ENCODE peak calls at places on chromosomes 11 and 22, in four cellular contexts. G is left ventricle myocardium inferior, B is HFF-Myc, F is RWPE2. T is an unnamed sample.

GRCh38 chr11:75246006-75246672 is 5.6 kb downstream of the TPBGL start:
- DNase-seq in B (no peak), G (no peak), F (peak), T (peak)

GRCh38 chr22:37802310-37803194 is 5.2 kb upstream of the GCAT start:
- DNase-seq in F (peak), G (peak), B (no peak), T (no peak)

GRCh38 chr11:123628936-123629683 is 25.3 kb downstream of the SCN3B start:
- DNase-seq in B (no peak), F (no peak), G (peak), T (no peak)

GRCh38 chr11:110833033-110833484 is 120.8 kb upstream of the ARHGAP20 start:
- DNase-seq in G (no peak), B (no peak), F (no peak), T (no peak)

GRCh38 chr11:14642453-14642852 is 1.2 kb upstream of the PDE3B start:
- DNase-seq in F (no peak), G (no peak), B (no peak), T (no peak)

GRCh38 chr22:44143117-44143495 is 37.6 kb upstream of the PARVG start:
- DNase-seq in B (no peak), G (no peak), F (no peak), T (no peak)

GRCh38 chr11:60925685-60926267 is 1.5 kb downstream of the TMEM132A start:
- DNase-seq in B (no peak), F (no peak), G (no peak), T (peak)

GRCh38 chr22:27397948-27398330 is 403.6 kb downstream of the MN1 start:
- DNase-seq in F (no peak), B (no peak), G (peak), T (no peak)

GRCh38 chr11:107576497-107577086 is 11.1 kb upstream of the ALKBH8 start:
- DNase-seq in F (no peak), B (no peak), G (no peak), T (no peak)

GRCh38 chr22:25492950-25493790 is 71.3 kb upstream of the GRK3 start:
- DNase-seq in G (no peak), B (no peak), F (no peak), T (no peak)

GRCh38 chr11:38448284-38448683 is 1850.2 kb upstream of the RAG2 start:
- DNase-seq in F (no peak), G (peak), B (no peak), T (no peak)

GRCh38 chr11:8083871-8084281 is 2.9 kb downstream of the TUB start:
- DNase-seq in F (no peak), G (no peak), B (no peak), T (peak)

GRCh38 chr22:35467788-35468187 is 67.8 kb downstream of the MCM5 start:
- DNase-seq in F (no peak), B (no peak), G (peak), T (no peak)

GRCh38 chr11:17986007-17986710 is 26.7 kb downstream of the SERGEF start:
- DNase-seq in G (peak), B (peak), F (no peak), T (no peak)

GRCh38 chr11:118015385-118015841 is 29.2 kb downstream of the IL10RA start:
- DNase-seq in B (no peak), F (no peak), G (no peak), T (no peak)

GRCh38 chr22:20946080-20946986 is 20.7 kb upstream of the AIFM3 start:
- DNase-seq in B (no peak), G (no peak), F (no peak), T (peak)

GRCh38 chr11:61951484-61952135 is 1.5 kb downstream of the BEST1 start:
- DNase-seq in G (no peak), B (no peak), F (no peak), T (no peak)

GRCh38 chr11:35103366-35104194 is 35.4 kb upstream of the CD44 start:
- DNase-seq in B (no peak), F (no peak), G (no peak), T (no peak)

GRCh38 chr22:27220349-27220748 is 563.0 kb downstream of the MIAT start:
- DNase-seq in G (no peak), B (no peak), F (no peak), T (no peak)

GRCh38 chr11:76315182-76315853 is 65.6 kb downstream of the THAP12 start:
- DNase-seq in G (no peak), B (no peak), F (no peak), T (no peak)

GRCh38 chr22:38153821-38154562 is 27.6 kb downstream of the PLA2G6 start:
- DNase-seq in F (no peak), G (no peak), B (no peak), T (no peak)

GRCh38 chr22:25880524-25880923 is 138.5 kb downstream of the MYO18B start:
- DNase-seq in G (no peak), B (no peak), F (no peak), T (no peak)

GRCh38 chr22:35315855-35316745 is 16.4 kb downstream of the TOM1 start:
- DNase-seq in B (no peak), F (peak), G (peak), T (no peak)

GRCh38 chr11:88384004-88384677 is 46.6 kb upstream of the CTSC start:
- DNase-seq in B (no peak), F (no peak), G (no peak), T (no peak)

GRCh38 chr11:95977534-95978174 is 53.7 kb upstream of the MTMR2 start:
- DNase-seq in F (no peak), G (no peak), B (no peak), T (no peak)

GRCh38 chr11:3044004-3044403 is 13.2 kb downstream of the CARS1 start:
- DNase-seq in F (no peak), G (peak), B (no peak), T (peak)

GRCh38 chr11:12693485-12694181 is 19.4 kb downstream of the TEAD1 start:
- DNase-seq in B (peak), F (peak), G (peak), T (no peak)

GRCh38 chr11:30586251-30587144 is at the start of gene MPPED2:
- DNase-seq in F (no peak), B (no peak), G (peak), T (peak)

GRCh38 chr11:34840736-34841386 is 75.3 kb downstream of the APIP start:
- DNase-seq in B (peak), F (no peak), G (no peak), T (no peak)

GRCh38 chr22:24503137-24503850 is 8.2 kb downstream of the UPB1 start:
- DNase-seq in B (no peak), F (no peak), G (peak), T (peak)

GRCh38 chr11:13378316-13378715 is 84.7 kb downstream of the BTBD10 start:
- DNase-seq in B (no peak), G (no peak), F (no peak), T (no peak)

DNA sequence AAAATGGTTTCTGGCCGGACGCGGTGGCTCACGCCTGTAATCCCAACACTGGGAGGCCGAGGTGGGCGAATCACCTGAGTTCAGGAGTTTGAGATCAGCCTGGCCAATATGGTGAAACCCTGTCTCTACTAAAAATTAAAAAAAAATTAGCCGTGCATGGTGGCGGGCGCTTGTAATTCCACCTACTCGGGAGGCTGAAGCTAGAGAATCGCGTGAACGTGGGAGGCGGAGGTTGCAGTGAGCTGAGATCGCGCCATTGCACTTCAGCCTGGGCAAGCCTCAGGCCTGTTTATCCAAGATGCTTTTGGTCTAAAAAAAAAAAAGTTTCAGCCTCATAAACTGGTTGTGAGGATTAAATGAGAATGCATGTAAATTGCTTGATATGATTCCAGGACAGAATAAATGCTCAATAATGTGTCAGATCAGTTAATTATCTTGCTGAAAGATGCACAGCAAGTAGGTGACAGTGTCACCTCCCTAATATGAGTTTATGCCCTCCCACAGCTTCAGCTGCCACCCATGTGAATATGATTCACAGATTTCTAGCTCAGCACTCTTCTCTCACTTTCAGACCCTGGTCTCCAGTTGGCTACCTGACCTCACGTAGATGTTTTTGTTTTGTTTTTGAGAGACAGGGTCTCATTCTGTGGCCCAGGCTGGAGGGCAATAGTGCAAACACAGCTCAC is 1.1 kb upstream of the ALG8 start:
- DNase-seq in F (no peak), B (no peak), G (no peak), T (no peak)
- TF ChIP-seq CTCF in F (no peak), B (no peak), G (no peak), T (no peak)

DNA sequence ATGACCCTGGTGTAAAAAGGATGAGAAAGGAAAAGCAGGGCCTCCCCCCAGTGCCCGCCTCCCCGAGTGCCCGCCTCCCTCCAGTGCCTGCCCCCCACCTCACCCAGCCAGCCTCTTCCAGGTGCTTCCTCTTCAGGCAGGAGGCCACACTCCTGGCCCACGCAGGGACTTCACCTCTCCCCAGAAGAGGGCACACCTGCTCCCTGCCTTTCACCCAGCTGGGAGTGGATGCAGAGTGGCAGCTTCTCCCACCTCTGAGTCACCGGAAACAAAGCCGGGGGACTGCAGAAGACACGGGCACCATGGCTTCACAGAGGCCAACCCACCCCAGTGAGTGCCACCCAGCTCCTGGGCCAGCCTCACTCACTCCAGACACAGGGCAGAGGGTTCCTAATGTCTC is 16.1 kb downstream of the CPT1A start:
- DNase-seq in B (no peak), F (no peak), G (no peak), T (no peak)
- TF ChIP-seq CTCF in B (no peak), F (peak), G (no peak), T (peak)

DNA sequence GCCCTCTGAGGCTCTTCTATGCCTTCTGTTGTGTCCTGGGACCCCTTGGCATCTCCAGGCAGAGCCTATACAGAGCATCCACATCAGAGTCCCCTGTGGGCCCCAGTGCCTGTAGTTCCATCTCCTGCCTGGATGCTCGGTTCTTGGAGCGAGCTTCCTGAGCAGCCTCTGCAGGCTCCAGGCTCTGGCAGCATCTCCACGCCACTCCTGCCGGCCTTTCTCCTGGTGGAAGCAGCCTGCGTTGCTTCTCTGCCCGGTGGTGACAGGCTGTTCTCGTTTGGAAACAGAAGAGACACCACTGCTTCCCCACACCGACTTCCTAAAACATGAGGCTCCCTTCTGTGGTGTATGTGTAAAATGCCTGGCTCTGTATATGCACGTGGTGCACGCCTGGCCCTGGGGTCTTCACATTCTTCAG is 52.8 kb downstream of the BCR start:
- DNase-seq in F (no peak), B (no peak), G (peak), T (no peak)
- TF ChIP-seq CTCF in F (no peak), B (no peak), G (peak), T (no peak)

GRCh38 chr11:66996609-66997273 is 21.6 kb downstream of the C11orf86 start:
- DNase-seq in G (peak), F (no peak), B (no peak), T (no peak)
- TF ChIP-seq CTCF in G (no peak), F (no peak), B (no peak), T (no peak)

DNA sequence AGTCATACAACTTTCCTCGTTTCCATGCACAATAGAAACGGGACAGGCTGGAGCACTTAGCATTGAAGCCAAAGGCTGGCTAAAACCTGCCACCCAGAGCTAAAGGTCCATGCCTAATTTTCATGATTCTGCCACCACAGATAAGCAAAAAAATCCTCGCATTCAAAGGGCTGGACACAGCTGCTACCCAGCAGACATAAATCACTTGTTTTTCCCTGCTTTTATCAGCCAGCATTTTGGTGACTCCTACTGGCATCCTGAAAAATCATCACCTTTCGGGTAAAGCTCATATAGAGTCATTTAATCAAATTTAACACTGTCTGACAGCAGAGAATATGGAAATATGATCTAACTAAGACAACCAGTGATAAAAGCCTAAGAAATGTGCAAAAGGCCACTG is 37.9 kb downstream of the ALG9 start:
- DNase-seq in B (no peak), F (no peak), G (no peak), T (no peak)
- TF ChIP-seq CTCF in B (peak), F (peak), G (peak), T (peak)

GRCh38 chr22:45208993-45209838 is 31.5 kb downstream of the KIAA0930 start:
- DNase-seq in G (no peak), F (peak), B (peak), T (peak)
- TF ChIP-seq CTCF in G (peak), F (peak), B (peak), T (peak)